ENCODE peak calls at places on chromosomes 6 and 20, in six cellular contexts. C is upper lobe of right lung; P is AG04450; W is PC-9; K is CD4-positive, alpha-beta T cell; D is IMR-90. O is an unnamed sample. For H3K9me3, the result is how much of the 10 kb centered on the place peaks cover.

GRCh38 chr6:1524040-1524480 is 85.7 kb upstream of the FOXC1 start:
- DNase-seq in D (peak), K (peak), C (peak), W (peak), P (no peak), O (peak)

GRCh38 chr6:112253505-112253841 is 894 bp downstream of the LAMA4 start:
- DNase-seq in D (no peak), W (no peak), P (no peak), C (no peak), K (no peak), O (no peak)

GRCh38 chr20:45308078-45308778 is at the start of gene MATN4:
- DNase-seq in W (no peak), D (no peak), C (peak), P (no peak), K (no peak), O (no peak)

GRCh38 chr6:113172531-113172966 is 684.6 kb upstream of the MARCKS start:
- DNase-seq in P (no peak), D (no peak), K (no peak), W (no peak), C (no peak), O (no peak)

GRCh38 chr6:1202201-1202600 is 109.7 kb upstream of the FOXQ1 start:
- DNase-seq in W (no peak), C (no peak), P (no peak), D (no peak), K (no peak), O (no peak)

GRCh38 chr6:135362124-135362523 is 135.4 kb downstream of the AHI1 start:
- DNase-seq in D (no peak), C (no peak), K (no peak), W (no peak), P (no peak), O (no peak)

GRCh38 chr6:3962897-3963296 is 113.7 kb downstream of the FAM50B start:
- DNase-seq in K (no peak), W (no peak), D (peak), P (no peak), C (no peak), O (no peak)

GRCh38 chr6:167933847-167934246 is 63.6 kb upstream of the KIF25 start:
- DNase-seq in P (no peak), W (no peak), C (no peak), D (no peak), K (no peak), O (no peak)

GRCh38 chr6:118509009-118509617 is 39.0 kb upstream of the PLN start:
- DNase-seq in C (no peak), P (peak), K (no peak), D (peak), W (peak), O (no peak)

GRCh38 chr20:5316188-5317158 is at the start of gene PROKR2:
- DNase-seq in C (no peak), K (no peak), P (no peak), D (no peak), W (no peak), O (peak)

GRCh38 chr6:111791415-111791814 is 81.8 kb downstream of the FYN start:
- DNase-seq in P (no peak), W (no peak), C (no peak), K (no peak), D (peak), O (no peak)

GRCh38 chr6:45512594-45512993 is 134.9 kb upstream of the SUPT3H start:
- DNase-seq in W (no peak), D (no peak), P (no peak), K (no peak), C (no peak), O (no peak)

GRCh38 chr6:89886378-89887120 is 7.7 kb upstream of the GJA10 start:
- DNase-seq in D (no peak), W (no peak), C (no peak), K (no peak), P (no peak), O (peak)

GRCh38 chr20:64229537-64230061 is 25.9 kb upstream of the PCMTD2 start:
- DNase-seq in C (no peak), P (no peak), W (no peak), D (no peak), K (no peak), O (peak)

GRCh38 chr20:60381643-60382400 is 423.6 kb downstream of the CDH26 start:
- DNase-seq in W (no peak), P (no peak), K (no peak), D (no peak), C (no peak), O (no peak)

GRCh38 chr6:109874621-109875020 is 103.5 kb upstream of the GPR6 start:
- DNase-seq in D (no peak), K (no peak), W (no peak), C (no peak), P (no peak), O (no peak)

GRCh38 chr6:51570168-51570921 is 517.1 kb downstream of the PKHD1 start:
- DNase-seq in C (no peak), P (no peak), W (no peak), K (no peak), D (no peak), O (no peak)

GRCh38 chr6:168124921-168125320 is 45.9 kb upstream of the FRMD1 start:
- DNase-seq in C (no peak), D (no peak), K (no peak), W (no peak), P (no peak), O (peak)

GRCh38 chr20:16054917-16055316 is 518.3 kb downstream of the KIF16B start:
- DNase-seq in D (no peak), K (no peak), C (no peak), W (no peak), P (no peak), O (no peak)

GRCh38 chr6:168545428-168545827 is 104.4 kb downstream of the SMOC2 start:
- DNase-seq in P (no peak), W (no peak), K (no peak), C (no peak), D (no peak), O (no peak)

GRCh38 chr20:62811720-62812119 is 5.1 kb upstream of the COL9A3 start:
- DNase-seq in K (no peak), D (no peak), P (no peak), C (no peak), W (no peak), O (no peak)

GRCh38 chr6:64750910-64751309 is 956.1 kb downstream of the EYS start:
- DNase-seq in K (no peak), W (no peak), P (no peak), C (no peak), D (no peak), O (no peak)

GRCh38 chr6:165599596-165600487 is 63.2 kb downstream of the PDE10A start:
- DNase-seq in P (no peak), C (no peak), D (no peak), K (no peak), W (no peak), O (no peak)

GRCh38 chr20:16701296-16701695 is 28.5 kb upstream of the SNRPB2 start:
- DNase-seq in K (peak), W (no peak), C (no peak), D (no peak), P (no peak), O (no peak)

GRCh38 chr20:53894707-53895384 is 175.5 kb downstream of the BCAS1 start:
- DNase-seq in C (no peak), D (no peak), P (no peak), K (no peak), W (no peak), O (no peak)

GRCh38 chr6:69791065-69791471 is 5.7 kb downstream of the LMBRD1 start:
- DNase-seq in W (no peak), C (no peak), D (peak), K (no peak), P (no peak), O (no peak)

GRCh38 chr6:30747300-30747687 is 2.9 kb upstream of the IER3 start:
- DNase-seq in K (no peak), D (peak), P (no peak), W (no peak), C (no peak), O (no peak)

GRCh38 chr6:123745877-123746276 is 57.8 kb upstream of the NKAIN2 start:
- DNase-seq in W (no peak), D (peak), K (no peak), C (no peak), P (no peak), O (no peak)
- H3K9me3 ChIP-seq in W (under half), D (under half), K (under half), C (under half), P (under half), O (under half)

GRCh38 chr6:28777147-28777461 is 146.7 kb downstream of the TRIM27 start:
- DNase-seq in D (no peak), P (no peak), K (no peak), C (no peak), W (no peak), O (no peak)

GRCh38 chr6:28776269-28777146 is 147.3 kb downstream of the TRIM27 start:
- DNase-seq in W (no peak), K (no peak), P (no peak), D (no peak), C (no peak), O (no peak)

GRCh38 chr6:28774292-28775051 is 149.3 kb downstream of the TRIM27 start:
- DNase-seq in C (no peak), D (no peak), W (no peak), K (no peak), P (no peak), O (no peak)

GRCh38 chr6:28775405-28776129 is 148.2 kb downstream of the TRIM27 start:
- DNase-seq in K (no peak), P (no peak), D (no peak), W (no peak), C (no peak), O (no peak)

GRCh38 chr6:28775052-28775376 is 148.8 kb downstream of the TRIM27 start:
- DNase-seq in D (no peak), P (no peak), K (no peak), W (no peak), C (no peak), O (no peak)
- H3K9me3 ChIP-seq in D (under half), P (under half), K (under half), W (under half), C (under half), O (under half)

GRCh38 chr6:161319231-161319630 is 45.4 kb upstream of the AGPAT4 start:
- DNase-seq in P (no peak), K (no peak), W (no peak), C (no peak), D (no peak), O (no peak)

GRCh38 chr6:161313940-161314509 is 40.2 kb upstream of the AGPAT4 start:
- DNase-seq in K (no peak), D (no peak), W (no peak), P (no peak), C (no peak), O (no peak)

GRCh38 chr6:161318456-161318855 is 44.6 kb upstream of the AGPAT4 start:
- DNase-seq in D (no peak), C (no peak), K (no peak), W (no peak), P (no peak), O (no peak)

DNA sequence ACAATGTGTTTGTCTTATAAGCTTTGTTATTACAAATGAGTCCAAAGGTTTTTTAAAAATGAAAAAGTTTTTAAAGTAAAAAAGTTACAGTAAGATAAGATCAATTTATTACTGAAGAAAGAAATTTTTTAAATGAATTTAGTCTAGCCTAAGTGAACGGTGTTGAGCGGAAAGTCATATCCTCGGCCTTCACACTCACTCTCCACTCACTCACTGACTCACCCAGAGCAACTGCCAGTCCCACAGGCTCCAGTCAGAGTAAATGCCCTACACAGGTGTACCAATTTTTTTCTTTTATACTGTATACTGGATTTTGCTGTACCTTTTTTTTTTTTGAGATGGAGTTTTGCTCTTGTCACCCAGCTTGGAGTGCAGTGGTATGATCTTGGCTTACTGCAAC is 42.7 kb upstream of the AGPAT4 start:
- DNase-seq in D (no peak), W (no peak), K (no peak), C (no peak), P (no peak), O (no peak)
- H3K9me3 ChIP-seq in D (under half), W (under half), K (under half), C (under half), P (under half), O (under half)

GRCh38 chr6:72741083-72741482 is 119.2 kb downstream of the KCNQ5 start:
- DNase-seq in C (no peak), K (no peak), D (no peak), W (no peak), P (no peak), O (no peak)
- H3K9me3 ChIP-seq in C (under half), K (under half), D (under half), W (under half), P (under half), O (under half)

DNA sequence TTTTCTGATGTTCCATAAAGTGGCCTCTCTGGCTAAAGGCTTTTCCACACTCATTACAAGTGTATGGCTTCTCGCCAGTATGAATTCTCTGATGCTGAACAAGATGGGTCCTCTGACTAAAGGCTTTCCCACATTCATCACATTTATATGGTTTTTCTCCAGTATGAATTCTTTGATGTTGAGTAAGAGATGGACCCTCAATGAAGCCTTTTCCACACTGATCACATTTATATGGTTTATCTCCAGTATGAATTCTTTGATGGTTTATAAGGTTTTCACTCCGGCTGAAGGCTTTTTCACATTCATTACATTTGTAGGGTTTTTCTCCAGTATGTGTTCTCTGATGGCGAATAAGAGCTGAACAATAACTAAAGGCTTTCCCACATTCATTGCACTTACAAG is 20.4 kb downstream of the ZNF184 start:
- DNase-seq in W (no peak), K (no peak), C (no peak), P (no peak), D (peak), O (no peak)
- H3K9me3 ChIP-seq in W (half or more), K (half or more), C (half or more), P (under half), D (half or more), O (under half)

GRCh38 chr20:39605908-39606307 is 643.8 kb downstream of the DHX35 start:
- DNase-seq in C (no peak), W (no peak), P (no peak), D (no peak), K (no peak), O (no peak)
- H3K9me3 ChIP-seq in C (under half), W (under half), P (under half), D (under half), K (under half), O (under half)

DNA sequence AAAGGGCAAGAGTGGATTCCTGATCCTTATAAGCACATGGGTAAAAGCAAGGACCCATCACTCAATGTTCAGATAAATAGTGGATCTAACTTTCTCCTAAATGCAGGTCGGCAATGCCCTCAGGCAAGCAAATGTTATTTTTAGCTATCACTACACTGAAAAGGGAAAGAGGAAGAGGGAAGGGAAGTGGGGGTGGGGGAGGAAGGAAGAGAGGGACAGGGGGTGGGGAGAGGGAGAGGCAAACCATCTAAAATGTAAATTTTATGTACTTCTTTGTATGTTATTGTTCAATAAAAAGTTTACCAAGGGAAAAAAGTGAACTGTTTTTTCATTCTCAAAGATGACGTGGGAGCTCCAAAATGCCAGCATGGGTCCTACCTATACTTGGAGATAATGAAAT is 44.2 kb downstream of the CHD6 start:
- DNase-seq in D (no peak), P (no peak), C (no peak), K (no peak), W (no peak), O (no peak)
- H3K9me3 ChIP-seq in D (under half), P (under half), C (under half), K (under half), W (under half), O (under half)

O was measured in spleen.